ENCODE peak calls at places on chromosome 15, in six cellular contexts. J is GM20000, M is kidney epithelial cell, L is epithelial cell of esophagus, R is MM.1S, W is fibroblast of mammary gland. Z is an unnamed sample.

GRCh38 chr15:74529911-74530310 is 11.1 kb upstream of the ARID3B start:
- DNase-seq in J (no peak), M (no peak), L (peak), R (no peak), W (peak), Z (no peak)

GRCh38 chr15:34691024-34691423 is 63.8 kb downstream of the GJD2 start:
- DNase-seq in J (no peak), M (no peak), L (peak), R (no peak), W (peak), Z (no peak)

GRCh38 chr15:101318810-101319200 is 23.8 kb upstream of the SNRPA1 start:
- DNase-seq in J (no peak), M (no peak), L (no peak), R (no peak), W (no peak), Z (no peak)

GRCh38 chr15:67335534-67336222 is 81.1 kb downstream of the IQCH start:
- DNase-seq in J (no peak), M (no peak), L (peak), R (no peak), W (no peak), Z (no peak)

GRCh38 chr15:64686130-64686735 is 89.2 kb downstream of the RBPMS2 start:
- DNase-seq in J (peak), M (no peak), L (peak), R (peak), W (peak), Z (peak)

GRCh38 chr15:89105147-89105546 is 16.9 kb downstream of the ABHD2 start:
- DNase-seq in J (no peak), M (peak), L (peak), R (no peak), W (peak), Z (no peak)

GRCh38 chr15:85100186-85100937 is 118.7 kb downstream of the PDE8A start:
- DNase-seq in J (no peak), M (no peak), L (peak), R (peak), W (no peak), Z (no peak)

GRCh38 chr15:65392368-65392767 is 14.6 kb upstream of the IGDCC3 start:
- DNase-seq in J (no peak), M (no peak), L (no peak), R (no peak), W (no peak), Z (no peak)

GRCh38 chr15:99248000-99248727 is 1.2 kb downstream of the TTC23 start:
- DNase-seq in J (no peak), M (no peak), L (no peak), R (no peak), W (no peak), Z (no peak)

GRCh38 chr15:89543389-89543788 is 31.9 kb upstream of the TICRR start:
- DNase-seq in J (no peak), M (no peak), L (no peak), R (peak), W (no peak), Z (no peak)

GRCh38 chr15:80906159-80906775 is 83.4 kb downstream of the MESD start:
- DNase-seq in J (no peak), M (peak), L (peak), R (no peak), W (peak), Z (no peak)

GRCh38 chr15:64651573-64652260 is 123.7 kb downstream of the RBPMS2 start:
- DNase-seq in J (peak), M (no peak), L (peak), R (peak), W (no peak), Z (peak)

GRCh38 chr15:99104788-99105515 is at the start of gene SYNM:
- DNase-seq in J (peak), M (no peak), L (peak), R (peak), W (peak), Z (peak)

GRCh38 chr15:58185439-58185838 is 47.3 kb downstream of the AQP9 start:
- DNase-seq in J (peak), M (no peak), L (no peak), R (no peak), W (peak), Z (no peak)

GRCh38 chr15:92400980-92401787 is 7.5 kb downstream of the ST8SIA2 start:
- DNase-seq in J (no peak), M (no peak), L (no peak), R (no peak), W (no peak), Z (no peak)

GRCh38 chr15:62047278-62047847 is 12.9 kb downstream of the VPS13C start:
- DNase-seq in J (no peak), M (no peak), L (no peak), R (no peak), W (no peak), Z (no peak)

GRCh38 chr15:66027268-66027806 is 158.0 kb downstream of the RAB11A start:
- DNase-seq in J (no peak), M (peak), L (peak), R (no peak), W (peak), Z (no peak)

GRCh38 chr15:61654918-61655317 is 405.3 kb downstream of the VPS13C start:
- DNase-seq in J (no peak), M (no peak), L (no peak), R (no peak), W (peak), Z (no peak)

GRCh38 chr15:79779739-79780138 is 117.1 kb downstream of the MTHFS start:
- DNase-seq in J (no peak), M (no peak), L (no peak), R (no peak), W (no peak), Z (no peak)

GRCh38 chr15:48868549-48868948 is 9.4 kb upstream of the EID1 start:
- DNase-seq in J (no peak), M (no peak), L (peak), R (no peak), W (peak), Z (no peak)

GRCh38 chr15:87736401-87736800 is 520.1 kb downstream of the NTRK3 start:
- DNase-seq in J (no peak), M (no peak), L (no peak), R (no peak), W (no peak), Z (no peak)

GRCh38 chr15:39591896-39592315 is 11.0 kb downstream of the THBS1 start:
- DNase-seq in J (no peak), M (no peak), L (no peak), R (no peak), W (no peak), Z (no peak)

GRCh38 chr15:63941698-63942465 is 104.4 kb downstream of the DAPK2 start:
- DNase-seq in J (no peak), M (no peak), L (no peak), R (no peak), W (no peak), Z (no peak)

GRCh38 chr15:28942521-28943035 is 56.8 kb downstream of the APBA2 start:
- DNase-seq in J (no peak), M (no peak), L (no peak), R (no peak), W (no peak), Z (no peak)

GRCh38 chr15:50265620-50266019 is at the start of gene HDC:
- DNase-seq in J (no peak), M (no peak), L (no peak), R (no peak), W (no peak), Z (no peak)

GRCh38 chr15:24898715-24899278 is 56.0 kb upstream of the SNRPN start:
- DNase-seq in J (no peak), M (no peak), L (no peak), R (no peak), W (no peak), Z (no peak)

GRCh38 chr15:28935316-28935715 is 49.5 kb downstream of the APBA2 start:
- DNase-seq in J (peak), M (no peak), L (no peak), R (no peak), W (no peak), Z (peak)

GRCh38 chr15:48862705-48863104 is 15.2 kb upstream of the EID1 start:
- DNase-seq in J (peak), M (no peak), L (no peak), R (peak), W (no peak), Z (peak)

GRCh38 chr15:85704021-85704420 is 90.7 kb downstream of the KLHL25 start:
- DNase-seq in J (no peak), M (no peak), L (no peak), R (no peak), W (peak), Z (no peak)

GRCh38 chr15:88835646-88836045 is 32.4 kb downstream of the ACAN start:
- DNase-seq in J (no peak), M (no peak), L (peak), R (no peak), W (peak), Z (no peak)

GRCh38 chr15:64503197-64503596 is 42.8 kb downstream of the ZNF609 start:
- DNase-seq in J (no peak), M (peak), L (no peak), R (no peak), W (peak), Z (no peak)

GRCh38 chr15:25424073-25424472 is 14.8 kb downstream of the UBE3A start:
- DNase-seq in J (no peak), M (no peak), L (no peak), R (no peak), W (no peak), Z (no peak)

GRCh38 chr15:88894819-88895767 is at the start of gene HAPLN3:
- DNase-seq in J (peak), M (no peak), L (peak), R (peak), W (peak), Z (peak)

GRCh38 chr15:59958288-59958687 is 45.8 kb upstream of the FOXB1 start:
- DNase-seq in J (no peak), M (no peak), L (no peak), R (peak), W (no peak), Z (no peak)

GRCh38 chr15:69044899-69045298 is 30.4 kb downstream of the NOX5 start:
- DNase-seq in J (no peak), M (peak), L (peak), R (no peak), W (peak), Z (no peak)

GRCh38 chr15:73323956-73324355 is 44.8 kb downstream of the HCN4 start:
- DNase-seq in J (no peak), M (no peak), L (no peak), R (no peak), W (no peak), Z (no peak)

GRCh38 chr15:56496635-56497034 is 31.7 kb upstream of the MNS1 start:
- DNase-seq in J (peak), M (peak), L (peak), R (peak), W (peak), Z (peak)

GRCh38 chr15:47711654-47712053 is 5.7 kb upstream of the SEMA6D start:
- DNase-seq in J (peak), M (no peak), L (peak), R (peak), W (peak), Z (peak)
- TF ChIP-seq CTCF in J (no peak), M (peak), L (peak), R (peak), W (peak), Z (peak)

DNA sequence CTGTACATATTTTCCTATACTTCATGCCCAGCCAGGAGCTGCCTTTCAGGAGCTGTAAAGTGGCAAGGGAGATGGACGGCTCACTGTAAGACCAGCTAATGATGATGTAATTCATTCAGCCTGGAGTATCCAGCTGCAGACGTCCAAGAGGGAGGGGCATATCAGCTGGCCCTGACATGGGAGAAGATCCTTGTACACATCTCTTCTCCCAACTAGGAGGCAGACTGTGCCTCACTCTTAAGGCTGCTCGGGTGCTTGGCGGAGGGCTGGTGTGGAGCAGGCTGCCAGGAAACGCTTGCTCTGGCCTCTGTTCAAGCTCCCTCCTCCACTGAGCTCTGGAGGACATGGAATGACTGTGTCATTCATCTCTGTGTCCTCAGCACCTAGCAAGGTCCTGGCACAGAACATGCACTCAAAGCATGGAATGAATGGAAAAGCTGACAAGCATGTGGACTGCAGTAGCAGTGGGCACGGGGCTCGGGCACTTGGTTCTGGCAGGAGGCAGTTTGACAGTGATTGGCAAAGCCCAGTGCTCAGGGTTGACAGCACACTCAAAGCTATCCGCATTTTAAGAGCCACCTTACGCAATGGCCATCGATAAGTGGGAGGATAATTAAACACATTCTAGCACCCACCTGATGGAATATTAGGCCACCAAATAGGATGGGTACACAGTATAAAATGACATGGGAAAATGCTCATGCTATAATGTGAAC is 72.4 kb downstream of the TBC1D2B start:
- DNase-seq in J (no peak), M (no peak), L (peak), R (no peak), W (peak), Z (no peak)
- TF ChIP-seq CTCF in J (no peak), M (no peak), L (no peak), R (no peak), W (peak), Z (no peak)

DNA sequence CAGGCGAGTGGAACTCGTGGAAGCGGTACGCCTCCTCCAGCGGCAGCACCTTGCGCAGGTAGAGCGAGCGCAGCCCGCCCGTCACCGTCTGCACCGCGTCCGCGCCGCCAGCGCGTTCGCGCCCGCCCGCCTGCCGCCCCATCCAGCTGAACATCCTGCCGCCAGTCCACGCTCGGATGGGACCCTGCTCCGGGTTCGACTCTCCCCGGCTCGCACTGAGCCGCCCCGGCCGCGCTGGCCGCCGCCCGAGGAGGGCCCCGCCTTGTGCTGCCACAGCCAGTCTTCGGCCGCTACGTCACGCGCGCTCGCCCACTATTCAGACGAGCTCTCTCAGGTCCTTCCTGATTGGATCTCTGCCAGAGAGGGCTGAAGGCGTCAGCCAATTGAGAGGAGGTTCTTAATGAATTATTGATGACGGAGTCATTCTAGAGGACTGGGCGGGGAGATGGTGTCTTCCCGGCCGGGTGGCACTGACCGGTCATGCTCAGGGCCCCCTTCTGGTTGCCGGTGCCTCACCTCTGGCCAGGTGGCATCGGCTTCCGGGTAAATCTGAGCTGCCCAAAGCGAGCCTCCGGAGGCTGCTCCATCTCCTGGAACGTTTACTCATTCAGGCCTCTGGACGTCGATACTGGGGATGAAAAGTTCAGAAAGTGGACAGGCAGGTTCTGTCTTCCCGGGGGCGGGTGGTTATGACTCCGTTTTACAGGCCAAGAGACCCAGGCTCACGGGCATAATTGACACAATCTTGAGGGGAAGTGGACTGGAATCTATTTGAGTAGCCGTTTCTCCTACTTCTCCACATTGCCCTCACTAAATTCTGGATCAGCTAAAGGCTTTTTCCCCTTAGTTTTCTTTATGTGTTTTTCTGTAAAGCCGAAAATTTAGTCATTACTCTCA is at the start of gene EHD4:
- DNase-seq in J (peak), M (peak), L (peak), R (peak), W (peak), Z (peak)
- TF ChIP-seq CTCF in J (peak), M (peak), L (no peak), R (peak), W (peak), Z (peak)

GRCh38 chr15:70319466-70319865 is 221.7 kb upstream of the TLE3 start:
- DNase-seq in J (peak), M (no peak), L (no peak), R (peak), W (no peak), Z (peak)
- TF ChIP-seq CTCF in J (no peak), M (no peak), L (no peak), R (no peak), W (no peak), Z (no peak)

GRCh38 chr15:78565951-78566774 is 843 bp downstream of the CHRNA5 start:
- DNase-seq in J (peak), M (no peak), L (peak), R (peak), W (peak), Z (peak)
- TF ChIP-seq CTCF in J (no peak), M (peak), L (peak), R (peak), W (no peak), Z (no peak)